ENCODE peak calls at places on chromosome 6, in five cellular contexts. V is fibroblast of lung, H is uterus, X is right atrium auricular region, O is pancreas. T is an unnamed sample.

GRCh38 chr6:42326248-42326647 is 108.6 kb upstream of the MRPS10 start:
- DNase-seq in H (no peak), O (no peak), X (no peak), V (no peak), T (no peak)

GRCh38 chr6:16873698-16874097 is 112.4 kb upstream of the ATXN1 start:
- DNase-seq in O (no peak), X (no peak), V (no peak), H (no peak), T (no peak)

GRCh38 chr6:3258720-3259490 is at the start of gene PSMG4:
- DNase-seq in V (peak; percentile 84), O (peak; percentile 99), X (peak; percentile 91), H (peak; percentile 94), T (peak; percentile 96)

GRCh38 chr6:72461144-72461543 is 160.7 kb upstream of the KCNQ5 start:
- DNase-seq in H (no peak), X (no peak), V (peak; percentile 55), O (no peak), T (no peak)

GRCh38 chr6:85405175-85405852 is 44.6 kb upstream of the NT5E start:
- DNase-seq in O (no peak), X (no peak), H (no peak), V (peak; percentile 74), T (no peak)

GRCh38 chr6:30884521-30885480 is 482 bp downstream of the DDR1 start:
- DNase-seq in V (peak; percentile 40), H (peak; percentile 63), O (peak; percentile 69), X (no peak), T (peak; percentile 64)

GRCh38 chr6:145015739-145016558 is 719.4 kb downstream of the EPM2A start:
- DNase-seq in X (no peak), H (no peak), O (no peak), V (peak; percentile 97), T (no peak)

GRCh38 chr6:166341915-166342292 is 441 bp downstream of the SFT2D1 start:
- DNase-seq in O (no peak), V (peak; percentile 23), X (no peak), H (no peak), T (no peak)

DNA sequence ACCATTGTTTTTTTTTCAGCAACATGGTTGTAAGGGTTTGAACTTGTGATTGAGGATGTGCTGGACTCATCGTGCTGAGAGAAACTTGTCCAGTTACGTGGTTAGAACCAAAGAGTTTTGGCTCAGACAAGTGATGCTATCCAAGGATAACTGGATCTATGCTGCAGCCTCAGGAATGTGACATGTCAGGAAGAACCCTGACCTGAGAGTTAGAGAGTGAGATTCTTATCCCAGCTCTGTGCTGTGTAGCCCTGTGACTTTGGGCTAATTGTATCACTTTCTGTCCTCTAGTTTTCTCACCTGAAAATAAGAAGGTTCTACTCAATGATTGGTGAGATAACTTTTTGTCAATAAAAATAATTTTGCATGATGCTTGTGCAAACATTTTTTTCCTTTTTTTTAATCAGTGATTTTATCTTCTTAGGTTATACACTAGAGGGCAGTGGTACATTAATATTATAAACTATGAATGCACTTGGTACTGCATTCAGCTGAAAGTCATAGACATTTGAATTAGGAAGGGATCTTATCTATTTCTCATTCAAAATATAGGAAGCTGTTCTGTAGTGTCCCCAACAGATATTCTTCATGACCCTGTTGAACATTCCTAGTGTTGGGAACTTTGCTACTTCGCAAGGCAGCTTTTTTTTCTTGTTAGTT is 141.1 kb downstream of the RNF144B start:
- DNase-seq in X (no peak), O (no peak), V (peak; percentile 10), H (no peak), T (no peak)
- TF ChIP-seq CTCF in X (no peak), O (no peak), V (no peak), H (peak; percentile 19), T (peak; percentile 54)

GRCh38 chr6:7085911-7086310 is 21.9 kb upstream of the RREB1 start:
- DNase-seq in X (peak; percentile 66), V (peak; percentile 3), H (peak; percentile 32), O (peak; percentile 66), T (no peak)

GRCh38 chr6:7087491-7087979 is 20.2 kb upstream of the RREB1 start:
- DNase-seq in X (no peak), V (no peak), O (no peak), H (no peak), T (no peak)

GRCh38 chr6:7086488-7086887 is 21.3 kb upstream of the RREB1 start:
- DNase-seq in V (peak; percentile 29), X (no peak), H (peak; percentile 23), O (no peak), T (no peak)

GRCh38 chr6:7088076-7088742 is 19.6 kb upstream of the RREB1 start:
- DNase-seq in V (no peak), H (no peak), O (no peak), X (no peak), T (no peak)

DNA sequence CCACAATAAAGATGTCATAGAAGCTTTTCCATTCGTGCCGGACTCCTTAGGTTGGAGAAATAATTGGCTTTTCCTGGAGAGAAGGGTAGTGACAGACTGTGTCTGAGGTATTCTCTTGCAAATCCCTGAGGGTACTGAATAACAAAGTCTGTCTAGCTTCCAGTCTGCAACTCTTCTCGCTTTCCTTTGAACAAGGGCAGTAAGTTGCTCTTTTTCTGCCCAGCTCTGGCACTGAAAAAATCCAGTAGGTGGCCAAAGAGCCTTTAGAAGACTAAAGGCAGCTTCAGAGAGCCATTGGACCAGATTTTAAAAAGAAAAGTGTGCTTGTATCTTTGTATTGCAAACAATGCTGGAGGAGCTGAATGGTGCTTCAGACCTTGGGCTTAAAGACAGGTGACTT is 20.7 kb upstream of the RREB1 start:
- DNase-seq in O (no peak), X (no peak), H (no peak), V (peak; percentile 25), T (no peak)
- TF ChIP-seq CTCF in O (no peak), X (no peak), H (no peak), V (peak; percentile 30), T (no peak)

GRCh38 chr6:35943390-35943789 is 22.5 kb upstream of the SRPK1 start:
- DNase-seq in H (no peak), X (no peak), O (no peak), V (no peak), T (no peak)

GRCh38 chr6:35945650-35946025 is 24.7 kb upstream of the SRPK1 start:
- DNase-seq in H (no peak), X (no peak), V (peak; percentile 13), O (no peak), T (no peak)

GRCh38 chr6:35954335-35954734 is 33.4 kb upstream of the SRPK1 start:
- DNase-seq in O (no peak), X (no peak), H (no peak), V (no peak), T (no peak)

DNA sequence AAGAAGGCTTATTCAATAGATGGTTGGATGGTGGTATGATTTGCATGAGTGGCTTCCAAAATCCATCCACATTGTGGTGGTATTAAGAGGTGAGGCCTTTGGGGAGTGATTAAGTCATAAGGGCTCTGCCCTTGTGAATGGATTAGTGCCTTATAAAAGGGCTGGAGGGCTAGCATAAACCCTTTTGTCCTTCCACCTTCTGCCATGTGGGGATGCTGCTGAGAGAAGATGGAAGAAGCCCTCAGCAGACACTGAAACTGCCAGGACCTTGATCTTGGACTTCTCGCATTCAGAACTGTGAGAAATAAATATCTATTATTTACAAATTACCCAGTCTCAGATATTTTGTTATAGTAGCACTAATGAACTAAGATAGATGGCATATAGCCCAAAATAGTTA is 27.8 kb upstream of the SRPK1 start:
- DNase-seq in H (no peak), V (no peak), O (no peak), X (no peak), T (peak; percentile 68)
- TF ChIP-seq CTCF in H (no peak), V (peak; percentile 35), O (no peak), X (no peak), T (peak; percentile 63)

DNA sequence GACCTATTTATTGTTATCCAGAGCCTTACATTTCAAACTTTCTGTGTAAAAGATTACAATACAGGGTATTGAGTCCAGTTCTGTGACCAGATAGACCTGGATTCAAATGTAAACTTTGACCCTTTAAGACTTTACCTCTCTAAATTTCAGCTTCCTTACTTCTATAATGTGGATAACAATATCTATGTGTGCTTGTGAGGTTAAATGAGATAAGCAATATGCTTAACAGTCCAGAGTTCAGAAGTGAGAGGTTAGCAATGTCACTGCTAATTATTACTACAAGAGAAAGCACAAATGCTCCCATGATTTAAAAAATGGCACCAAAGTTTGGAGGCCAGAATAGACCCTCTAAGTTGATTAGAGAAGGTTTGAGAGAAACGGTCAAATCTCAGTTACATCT is 27.5 kb downstream of the EPB41L2 start:
- DNase-seq in V (no peak), O (no peak), H (no peak), X (no peak), T (no peak)
- TF ChIP-seq CTCF in V (no peak), O (no peak), H (no peak), X (no peak), T (no peak)

DNA sequence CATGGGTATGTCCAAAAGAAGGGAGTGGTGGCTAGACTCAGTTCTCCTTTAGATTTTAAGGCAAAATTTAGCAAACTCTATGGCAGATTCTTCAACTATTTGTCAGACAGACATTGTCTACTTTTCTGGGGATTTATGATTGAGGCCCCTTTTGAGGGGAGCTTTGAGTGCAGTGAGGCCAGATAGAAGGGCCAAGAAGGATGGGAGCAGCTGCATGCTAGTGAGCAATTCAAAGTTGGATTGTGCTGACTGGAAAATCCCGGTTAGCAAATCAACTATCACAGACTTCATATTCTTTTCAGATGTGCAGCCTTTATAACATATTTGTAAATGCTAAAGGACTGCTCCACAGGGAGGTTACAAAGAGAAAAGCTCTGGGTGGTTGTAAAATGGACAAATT is 35.0 kb upstream of the ESR1 start:
- DNase-seq in X (no peak), V (no peak), O (no peak), H (no peak), T (no peak)
- TF ChIP-seq CTCF in X (no peak), V (no peak), O (no peak), H (no peak), T (no peak)

DNA sequence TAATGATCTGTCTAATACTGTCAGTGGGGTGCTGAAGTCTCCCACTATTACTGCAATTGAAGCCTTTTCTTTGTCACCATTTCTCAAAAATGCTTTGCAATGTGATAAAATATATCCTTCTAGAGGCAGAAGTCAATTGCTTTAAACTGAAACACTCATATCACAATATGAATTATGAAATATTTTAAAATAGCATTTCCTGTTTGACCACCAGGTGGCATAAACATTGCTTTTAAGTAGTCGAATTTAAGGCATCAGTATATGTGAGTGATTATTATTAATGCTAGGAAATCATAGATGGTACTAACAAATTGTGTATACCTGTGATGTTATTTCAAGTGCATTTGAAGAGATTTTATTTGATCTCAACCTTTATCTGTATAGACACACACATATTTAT is 87.5 kb downstream of the MEI4 start:
- DNase-seq in H (no peak), V (peak; percentile 3), O (no peak), X (no peak), T (no peak)
- TF ChIP-seq CTCF in H (no peak), V (peak; percentile 10), O (peak; percentile 38), X (no peak), T (peak; percentile 59)

DNA sequence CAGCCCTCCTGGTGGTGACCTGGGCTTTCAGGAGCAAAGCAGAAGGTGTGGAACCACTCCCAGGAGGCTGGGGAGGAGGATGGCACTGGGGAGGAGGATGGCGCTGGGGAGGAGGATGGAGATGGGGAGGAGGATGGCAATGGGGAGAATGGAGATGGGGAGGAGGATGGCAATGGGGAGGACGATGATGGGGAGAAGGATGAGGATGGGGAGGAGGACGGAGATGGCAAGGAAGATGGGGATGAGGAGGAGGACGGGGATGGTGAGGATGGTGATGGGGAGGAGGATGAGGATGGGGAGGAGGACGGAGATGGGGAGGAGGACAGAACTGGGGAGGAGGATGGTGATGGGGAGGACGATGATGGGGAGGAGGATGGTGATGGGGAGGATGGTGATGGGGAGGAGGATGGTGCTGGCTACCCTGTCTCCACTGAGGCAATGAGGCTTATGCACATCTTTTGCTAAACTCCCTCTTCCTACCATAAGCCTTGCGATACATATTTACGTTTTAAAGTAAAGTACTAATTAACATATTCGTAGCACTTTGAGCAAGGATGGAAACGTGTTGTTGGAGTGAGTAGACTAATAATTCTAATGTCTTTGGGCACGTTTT is 7.4 kb downstream of the SMOC2 start:
- DNase-seq in H (no peak), O (no peak), V (no peak), X (no peak), T (no peak)
- TF ChIP-seq CTCF in H (no peak), O (no peak), V (no peak), X (no peak), T (no peak)